ENCODE peak calls at places on chromosomes 6 and 20, in five cellular contexts. V is lower lobe of right lung, T is cardiac fibroblast, Y is RPMI8226, H is T-cell. P is an unnamed sample.

GRCh38 chr6:6851059-6851658 is 256.6 kb upstream of the RREB1 start:
- DNase-seq in V (peak; percentile 62), T (peak; percentile 96), Y (no peak), H (no peak), P (no peak)

GRCh38 chr6:88870728-88871330 is 92.6 kb downstream of the RNGTT start:
- DNase-seq in V (no peak), T (peak; percentile 78), Y (peak; percentile 47), H (peak; percentile 22), P (no peak)

GRCh38 chr20:3316131-3316530 is 77.1 kb upstream of the SLC4A11 start:
- DNase-seq in V (peak; percentile 52), T (no peak), Y (no peak), H (no peak), P (no peak)

GRCh38 chr6:93418448-93419303 is 683 bp downstream of the EPHA7 start:
- DNase-seq in V (peak; percentile 47), T (peak; percentile 22), Y (no peak), H (no peak), P (peak; percentile 20)

GRCh38 chr20:49595811-49596545 is 28.0 kb upstream of the PTGIS start:
- DNase-seq in V (no peak), T (peak; percentile 34), Y (no peak), H (no peak), P (no peak)

GRCh38 chr20:7695622-7696021 is 244.6 kb downstream of the HAO1 start:
- DNase-seq in V (no peak), T (no peak), Y (no peak), H (no peak), P (no peak)

GRCh38 chr6:132813173-132813856 is 1.1 kb upstream of the RPS12 start:
- DNase-seq in V (peak; percentile 70), T (peak; percentile 51), Y (peak; percentile 66), H (peak; percentile 33), P (no peak)

GRCh38 chr6:126650931-126651330 is 311.0 kb downstream of the CENPW start:
- DNase-seq in V (no peak), T (peak; percentile 22), Y (no peak), H (no peak), P (no peak)

GRCh38 chr6:33716379-33716778 is 4.9 kb upstream of the UQCC2 start:
- DNase-seq in V (peak; percentile 40), T (no peak), Y (no peak), H (no peak), P (no peak)

GRCh38 chr6:31400467-31401289 is 2.7 kb upstream of the MICA start:
- DNase-seq in V (peak; percentile 92), T (peak; percentile 75), Y (peak; percentile 94), H (peak; percentile 74), P (peak; percentile 67)

GRCh38 chr6:13384966-13385365 is 56.6 kb upstream of the TBC1D7 start:
- DNase-seq in V (no peak), T (no peak), Y (no peak), H (no peak), P (no peak)

GRCh38 chr20:1896859-1897258 is 1.7 kb downstream of the SIRPA start:
- DNase-seq in V (no peak), T (no peak), Y (no peak), H (no peak), P (no peak)

GRCh38 chr6:40350942-40351217 is 236.3 kb downstream of the LRFN2 start:
- DNase-seq in V (no peak), T (no peak), Y (no peak), H (no peak), P (no peak)

GRCh38 chr6:44681782-44682181 is 294.3 kb downstream of the CDC5L start:
- DNase-seq in V (no peak), T (peak; percentile 52), Y (no peak), H (no peak), P (no peak)

GRCh38 chr20:25273046-25273445 is 25.2 kb downstream of the PYGB start:
- DNase-seq in V (peak; percentile 14), T (no peak), Y (no peak), H (no peak), P (peak; percentile 33)

GRCh38 chr20:59789641-59790040 is 143.8 kb downstream of the SYCP2 start:
- DNase-seq in V (no peak), T (no peak), Y (no peak), H (no peak), P (no peak)

GRCh38 chr20:21505810-21506530 is 7.9 kb downstream of the NKX2-2 start:
- DNase-seq in V (peak; percentile 66), T (peak; percentile 51), Y (peak; percentile 69), H (peak; percentile 56), P (no peak)

GRCh38 chr6:41498968-41499599 is 47.1 kb upstream of the FOXP4 start:
- DNase-seq in V (no peak), T (no peak), Y (no peak), H (no peak), P (no peak)

GRCh38 chr6:107153061-107153460 is 37.7 kb upstream of the BEND3 start:
- DNase-seq in V (no peak), T (no peak), Y (no peak), H (no peak), P (no peak)

GRCh38 chr20:35788796-35789195 is 17.0 kb downstream of the PHF20 start:
- DNase-seq in V (no peak), T (no peak), Y (peak; percentile 47), H (no peak), P (no peak)

GRCh38 chr6:24996145-24996836 is 60.5 kb upstream of the RIPOR2 start:
- DNase-seq in V (no peak), T (no peak), Y (no peak), H (no peak), P (no peak)

GRCh38 chr20:3896853-3897252 is 7.7 kb downstream of the PANK2 start:
- DNase-seq in V (no peak), T (no peak), Y (no peak), H (no peak), P (no peak)

GRCh38 chr6:56851541-56852248 is 103.2 kb upstream of the BEND6 start:
- DNase-seq in V (no peak), T (peak; percentile 89), Y (peak; percentile 70), H (no peak), P (peak; percentile 47)

GRCh38 chr6:117728626-117729025 is 53.4 kb downstream of the NUS1 start:
- DNase-seq in V (no peak), T (no peak), Y (no peak), H (no peak), P (no peak)

GRCh38 chr6:139369068-139369467 is 5.4 kb downstream of the CITED2 start:
- DNase-seq in V (no peak), T (peak; percentile 16), Y (no peak), H (no peak), P (no peak)